ENCODE peak calls at places on chromosomes 4 and X, in five cellular contexts. I is GM06990, N is heart left ventricle, P is A549, T is cardiac fibroblast. Q is an unnamed sample.

GRCh38 chrX:130184857-130185256 is 13.1 kb downstream of the RAB33A start:
- DNase-seq in I (no peak), N (no peak), P (no peak), T (no peak), Q (no peak)

GRCh38 chrX:123993326-123993725 is 31.8 kb downstream of the STAG2 start:
- DNase-seq in I (no peak), N (no peak), P (no peak), T (peak; percentile 49), Q (no peak)

GRCh38 chr4:6957994-6958393 is 48.4 kb downstream of the TBC1D14 start:
- DNase-seq in I (no peak), N (no peak), P (no peak), T (no peak), Q (no peak)

GRCh38 chr4:158170691-158171455 is 2.0 kb downstream of the GASK1B start:
- DNase-seq in I (peak; percentile 11), N (peak; percentile 85), P (no peak), T (peak; percentile 62), Q (peak; percentile 79)

GRCh38 chr4:27887646-27888045 is 1027.0 kb downstream of the STIM2 start:
- DNase-seq in I (no peak), N (no peak), P (no peak), T (no peak), Q (no peak)

GRCh38 chr4:108644237-108644636 is 6.2 kb upstream of the OSTC start:
- DNase-seq in I (no peak), N (no peak), P (no peak), T (peak; percentile 23), Q (no peak)

GRCh38 chr4:77126844-77127614 is 30.0 kb upstream of the CCNG2 start:
- DNase-seq in I (peak; percentile 41), N (no peak), P (no peak), T (no peak), Q (no peak)

GRCh38 chrX:71098302-71098701 is 2.7 kb downstream of the FOXO4 start:
- DNase-seq in I (no peak), N (peak; percentile 51), P (peak; percentile 55), T (peak; percentile 63), Q (no peak)

GRCh38 chr4:6283282-6283681 is 13.6 kb downstream of the WFS1 start:
- DNase-seq in I (no peak), N (no peak), P (no peak), T (no peak), Q (no peak)

GRCh38 chr4:114180481-114180880 is 201.0 kb upstream of the ARSJ start:
- DNase-seq in I (no peak), N (no peak), P (peak; percentile 7), T (peak; percentile 90), Q (no peak)

GRCh38 chr4:182014164-182014563 is 229.0 kb upstream of the TENM3 start:
- DNase-seq in I (no peak), N (no peak), P (no peak), T (no peak), Q (no peak)

GRCh38 chr4:1039493-1040343 is 28.3 kb downstream of the FGFRL1 start:
- DNase-seq in I (no peak), N (no peak), P (no peak), T (peak; percentile 66), Q (no peak)

GRCh38 chrX:49001521-49002090 is 458 bp downstream of the GRIPAP1 start:
- DNase-seq in I (no peak), N (no peak), P (peak; percentile 54), T (peak; percentile 46), Q (peak; percentile 56)

GRCh38 chrX:140502491-140503229 is 2.2 kb downstream of the SOX3 start:
- DNase-seq in I (no peak), N (no peak), P (no peak), T (no peak), Q (no peak)

GRCh38 chr4:69485130-69485529 is 10.6 kb downstream of the UGT2B4 start:
- DNase-seq in I (no peak), N (no peak), P (no peak), T (no peak), Q (no peak)

GRCh38 chr4:94488667-94489066 is 36.9 kb downstream of the PDLIM5 start:
- DNase-seq in I (no peak), N (no peak), P (peak; percentile 35), T (no peak), Q (no peak)

GRCh38 chr4:8274772-8275241 is 5.3 kb downstream of the HTRA3 start:
- DNase-seq in I (no peak), N (peak; percentile 94), P (no peak), T (peak; percentile 97), Q (no peak)

GRCh38 chr4:2083116-2083825 is 24.1 kb downstream of the NAT8L start:
- DNase-seq in I (no peak), N (peak; percentile 17), P (no peak), T (no peak), Q (peak; percentile 27)

GRCh38 chr4:147361726-147362125 is 119.2 kb upstream of the EDNRA start:
- DNase-seq in I (no peak), N (peak; percentile 46), P (no peak), T (peak; percentile 94), Q (no peak)

GRCh38 chr4:38612996-38613395 is 51.0 kb upstream of the KLF3 start:
- DNase-seq in I (no peak), N (no peak), P (no peak), T (peak; percentile 41), Q (no peak)

GRCh38 chr4:5753766-5754528 is 42.9 kb downstream of the EVC start:
- DNase-seq in I (peak; percentile 31), N (no peak), P (peak; percentile 43), T (peak; percentile 94), Q (no peak)

GRCh38 chr4:45971108-45971507 is 152.7 kb downstream of the GABRG1 start:
- DNase-seq in I (no peak), N (no peak), P (no peak), T (no peak), Q (no peak)

GRCh38 chr4:20318011-20318898 is 66.5 kb downstream of the SLIT2 start:
- DNase-seq in I (no peak), N (no peak), P (no peak), T (no peak), Q (no peak)

GRCh38 chrX:105211051-105211575 is 9.4 kb downstream of the TEX13A start:
- DNase-seq in I (no peak), N (no peak), P (no peak), T (peak; percentile 1), Q (no peak)

GRCh38 chr4:57093816-57094481 is 16.2 kb downstream of the IGFBP7 start:
- DNase-seq in I (no peak), N (peak; percentile 79), P (no peak), T (no peak), Q (no peak)

GRCh38 chrX:45806410-45807121 is 605.9 kb upstream of the DIPK2B start:
- DNase-seq in I (peak; percentile 16), N (no peak), P (no peak), T (peak; percentile 85), Q (no peak)

GRCh38 chrX:35561985-35562384 is 236.2 kb upstream of the MAGEB16 start:
- DNase-seq in I (no peak), N (no peak), P (no peak), T (no peak), Q (no peak)

GRCh38 chr4:21801661-21802355 is 146.8 kb downstream of the KCNIP4 start:
- DNase-seq in I (no peak), N (no peak), P (no peak), T (peak; percentile 46), Q (no peak)

GRCh38 chrX:16130707-16131106 is 7.3 kb downstream of the GRPR start:
- DNase-seq in I (no peak), N (no peak), P (no peak), T (no peak), Q (no peak)
- TF ChIP-seq CTCF in I (no peak), N (no peak), P (no peak), T (no peak), Q (no peak)

DNA sequence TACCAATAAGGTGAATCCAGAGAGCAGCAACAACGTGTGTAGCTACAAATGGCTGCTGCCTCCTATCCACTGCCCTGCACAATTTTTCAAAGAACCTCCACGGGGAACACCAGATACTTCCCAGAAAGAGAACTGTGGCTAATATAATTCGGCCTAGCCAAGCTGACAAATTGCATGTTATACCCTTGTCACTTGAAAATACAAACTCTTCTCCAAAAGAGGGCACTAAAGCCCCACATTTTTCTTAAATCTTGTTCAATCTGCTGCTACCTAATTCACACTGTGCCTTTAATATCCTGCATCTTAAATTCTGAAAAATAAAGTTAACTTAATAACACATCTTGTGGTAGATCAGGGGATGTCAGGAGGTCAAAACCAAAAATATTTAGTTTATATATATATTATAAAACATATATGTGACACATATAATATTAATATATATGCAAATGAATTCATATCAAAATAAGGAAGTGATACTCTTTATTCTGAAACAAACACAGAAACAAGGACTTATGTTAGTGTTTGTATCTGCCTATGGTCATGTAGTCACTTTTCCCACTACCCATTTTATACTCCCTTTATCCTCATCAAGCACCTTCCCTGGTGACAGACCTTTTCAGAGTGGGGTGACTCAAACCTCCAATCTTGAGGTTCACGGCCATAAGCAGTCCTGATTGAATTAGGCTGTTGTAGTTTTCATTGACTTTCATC is 24.1 kb downstream of the CT45A1 start:
- DNase-seq in I (no peak), N (no peak), P (no peak), T (peak; percentile 1), Q (no peak)
- TF ChIP-seq CTCF in I (peak; percentile 12), N (no peak), P (peak; percentile 10), T (no peak), Q (peak; percentile 64)

DNA sequence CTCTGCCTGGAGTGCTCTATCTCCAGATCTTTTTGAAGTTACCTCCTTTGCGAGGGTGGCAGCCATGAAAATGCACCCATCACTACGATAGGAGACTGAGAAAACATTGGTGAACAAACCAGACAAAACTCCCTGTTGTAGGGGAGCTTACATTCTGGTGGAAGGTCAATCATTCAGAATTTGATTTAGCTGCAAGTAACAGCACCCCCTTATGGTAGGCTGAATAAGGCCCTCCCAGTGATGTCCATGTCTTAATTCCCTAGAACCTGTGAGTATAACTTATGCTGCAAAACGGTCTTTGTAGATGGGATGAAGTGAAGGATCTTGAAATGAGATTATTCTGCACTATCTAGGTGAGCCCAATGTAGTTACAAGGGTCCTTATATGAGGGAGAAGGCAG is 5.6 kb upstream of the TEC start:
- DNase-seq in I (no peak), N (no peak), P (peak; percentile 6), T (peak; percentile 17), Q (no peak)
- TF ChIP-seq CTCF in I (peak; percentile 83), N (peak; percentile 55), P (peak; percentile 32), T (peak; percentile 41), Q (peak; percentile 63)

GRCh38 chrX:110448459-110448858 is 89.8 kb downstream of the RTL9 start:
- DNase-seq in I (no peak), N (no peak), P (no peak), T (no peak), Q (no peak)

GRCh38 chrX:110437686-110438085 is 79.0 kb downstream of the RTL9 start:
- DNase-seq in I (no peak), N (no peak), P (no peak), T (no peak), Q (no peak)

GRCh38 chrX:110444996-110445395 is 86.3 kb downstream of the RTL9 start:
- DNase-seq in I (no peak), N (no peak), P (no peak), T (no peak), Q (no peak)

GRCh38 chrX:110440016-110440805 is 81.6 kb downstream of the RTL9 start:
- DNase-seq in I (no peak), N (no peak), P (no peak), T (no peak), Q (no peak)

DNA sequence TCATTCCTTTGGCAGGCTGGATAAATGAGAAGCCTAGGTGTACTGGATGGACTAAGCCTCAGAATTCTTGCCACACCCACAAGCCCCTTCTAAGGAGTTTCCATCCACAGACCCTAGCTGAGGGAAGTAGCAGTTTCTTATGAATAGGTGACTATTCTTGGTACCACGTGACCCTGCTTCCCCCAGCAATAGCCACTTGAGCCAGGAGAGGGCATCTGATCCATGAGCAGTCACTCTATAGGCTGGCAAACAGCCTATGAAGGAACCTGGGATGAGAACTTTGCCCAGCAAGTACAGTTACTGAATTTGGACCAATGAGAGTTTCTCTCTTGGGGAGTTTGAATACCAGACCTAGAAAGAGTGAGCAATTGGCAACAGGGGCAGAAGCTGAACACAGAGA is 84.0 kb downstream of the RTL9 start:
- DNase-seq in I (peak; percentile 4), N (no peak), P (peak; percentile 46), T (peak; percentile 16), Q (no peak)
- TF ChIP-seq CTCF in I (peak; percentile 44), N (no peak), P (no peak), T (peak; percentile 20), Q (peak; percentile 62)